ENCODE peak calls at places on chromosomes 1 and 21, in five cellular contexts. O, K, I, B and Y are unnamed samples.

GRCh38 chr1:26276432-26276838 is 3.5 kb upstream of the SH3BGRL3 start:
- DNase-seq in K (no peak), B (no peak), O (no peak), I (no peak), Y (peak)

GRCh38 chr1:1593834-1594601 is 5.9 kb downstream of the FNDC10 start:
- DNase-seq in I (no peak), B (no peak), O (no peak), K (no peak), Y (no peak)

GRCh38 chr1:37691497-37692077 is 729 bp upstream of the CDCA8 start:
- DNase-seq in K (peak), B (no peak), O (peak), I (no peak), Y (peak)

GRCh38 chr21:41121785-41122415 is 46.1 kb upstream of the BACE2 start:
- DNase-seq in O (peak), B (peak), K (peak), I (peak), Y (peak)

GRCh38 chr21:34761758-34762330 is 93.0 kb downstream of the CLIC6 start:
- DNase-seq in O (no peak), B (no peak), K (no peak), I (no peak), Y (no peak)

GRCh38 chr1:172351761-172352161 is 68.7 kb upstream of the C1orf105 start:
- DNase-seq in K (no peak), I (no peak), O (no peak), B (no peak), Y (no peak)

GRCh38 chr21:26461500-26461899 is 111.6 kb downstream of the CYYR1 start:
- DNase-seq in B (no peak), K (no peak), O (no peak), I (no peak), Y (no peak)

GRCh38 chr21:15731243-15731613 is 1.4 kb downstream of the USP25 start:
- DNase-seq in B (no peak), K (peak), O (no peak), I (no peak), Y (peak)

GRCh38 chr1:58979085-58979484 is 195.2 kb upstream of the JUN start:
- DNase-seq in B (no peak), O (no peak), K (no peak), I (no peak), Y (no peak)

GRCh38 chr1:234750922-234751595 is 141.1 kb upstream of the IRF2BP2 start:
- DNase-seq in I (no peak), B (no peak), O (no peak), K (peak), Y (peak)

GRCh38 chr1:166952002-166952746 is 23.2 kb downstream of the ILDR2 start:
- DNase-seq in I (no peak), B (no peak), O (no peak), K (no peak), Y (peak)

GRCh38 chr21:38797470-38797869 is 8.3 kb upstream of the ETS2 start:
- DNase-seq in O (no peak), B (no peak), I (no peak), K (peak), Y (peak)

GRCh38 chr1:159821171-159821867 is 5.4 kb upstream of the SLAMF8 start:
- DNase-seq in I (no peak), K (peak), B (no peak), O (peak), Y (no peak)

GRCh38 chr1:172870901-172871606 is 179.7 kb downstream of the TNFSF18 start:
- DNase-seq in B (no peak), O (no peak), I (no peak), K (no peak), Y (no peak)

GRCh38 chr1:221913351-221913750 is 171.5 kb upstream of the DUSP10 start:
- DNase-seq in K (no peak), O (no peak), B (no peak), I (no peak), Y (no peak)

GRCh38 chr1:51280321-51281096 is 44.4 kb downstream of the RNF11 start:
- DNase-seq in B (no peak), O (no peak), K (peak), I (no peak), Y (no peak)

GRCh38 chr1:93304716-93305138 is 41.0 kb upstream of the DR1 start:
- DNase-seq in K (peak), O (peak), B (peak), I (no peak), Y (peak)

GRCh38 chr1:9280015-9280860 is 12.5 kb upstream of the SPSB1 start:
- DNase-seq in B (no peak), O (no peak), K (peak), I (no peak), Y (peak)

GRCh38 chr1:119542492-119542946 is 35.5 kb downstream of the HSD3B1 start:
- DNase-seq in B (no peak), I (no peak), O (no peak), K (no peak), Y (no peak)

GRCh38 chr1:7827134-7827955 is 25.5 kb downstream of the UTS2 start:
- DNase-seq in B (no peak), O (no peak), I (no peak), K (peak), Y (no peak)

GRCh38 chr1:77538956-77539509 is 143.4 kb downstream of the ZZZ3 start:
- DNase-seq in O (no peak), I (no peak), K (no peak), B (no peak), Y (peak)

GRCh38 chr1:218266356-218266755 is 18.7 kb upstream of the RRP15 start:
- DNase-seq in I (no peak), O (no peak), K (no peak), B (no peak), Y (no peak)

GRCh38 chr1:112002525-112002924 is 13.1 kb upstream of the KCND3 start:
- DNase-seq in K (no peak), O (no peak), B (no peak), I (no peak), Y (no peak)

GRCh38 chr1:221071761-221072160 is 192.5 kb downstream of the HLX start:
- DNase-seq in I (no peak), O (no peak), K (no peak), B (no peak), Y (no peak)

GRCh38 chr1:3283849-3284248 is 170.6 kb upstream of the ARHGEF16 start:
- DNase-seq in K (peak), I (peak), B (no peak), O (peak), Y (peak)

GRCh38 chr1:3237994-3238704 is 169.1 kb downstream of the PRDM16 start:
- DNase-seq in B (no peak), O (no peak), K (no peak), I (no peak), Y (peak)

GRCh38 chr1:243438815-243439214 is 183.0 kb downstream of the SDCCAG8 start:
- DNase-seq in B (no peak), O (no peak), I (no peak), K (no peak), Y (no peak)

GRCh38 chr1:10033359-10033845 is 644 bp downstream of the UBE4B start:
- DNase-seq in B (no peak), K (peak), O (peak), I (no peak), Y (peak)

GRCh38 chr1:110628356-110629105 is 22.4 kb upstream of the KCNA2 start:
- DNase-seq in O (no peak), I (no peak), K (no peak), B (no peak), Y (no peak)

GRCh38 chr21:42409366-42409765 is 5.7 kb downstream of the UBASH3A start:
- DNase-seq in B (no peak), O (no peak), K (no peak), I (no peak), Y (no peak)

GRCh38 chr1:63991685-63992084 is 211.7 kb upstream of the UBE2U start:
- DNase-seq in I (no peak), O (no peak), K (no peak), B (no peak), Y (no peak)

GRCh38 chr1:241639040-241639652 is 1.0 kb downstream of the CHML start:
- DNase-seq in K (peak), I (no peak), O (no peak), B (no peak), Y (no peak)

GRCh38 chr1:40760984-40761383 is 22.6 kb upstream of the KCNQ4 start:
- DNase-seq in O (no peak), I (no peak), B (no peak), K (no peak), Y (no peak)

GRCh38 chr21:33236799-33237198 is 7.1 kb downstream of the IFNAR2 start:
- DNase-seq in I (no peak), B (no peak), K (no peak), O (no peak), Y (no peak)

GRCh38 chr1:217681806-217682205 is 50.7 kb downstream of the SPATA17 start:
- DNase-seq in O (no peak), I (no peak), K (no peak), B (no peak), Y (no peak)

DNA sequence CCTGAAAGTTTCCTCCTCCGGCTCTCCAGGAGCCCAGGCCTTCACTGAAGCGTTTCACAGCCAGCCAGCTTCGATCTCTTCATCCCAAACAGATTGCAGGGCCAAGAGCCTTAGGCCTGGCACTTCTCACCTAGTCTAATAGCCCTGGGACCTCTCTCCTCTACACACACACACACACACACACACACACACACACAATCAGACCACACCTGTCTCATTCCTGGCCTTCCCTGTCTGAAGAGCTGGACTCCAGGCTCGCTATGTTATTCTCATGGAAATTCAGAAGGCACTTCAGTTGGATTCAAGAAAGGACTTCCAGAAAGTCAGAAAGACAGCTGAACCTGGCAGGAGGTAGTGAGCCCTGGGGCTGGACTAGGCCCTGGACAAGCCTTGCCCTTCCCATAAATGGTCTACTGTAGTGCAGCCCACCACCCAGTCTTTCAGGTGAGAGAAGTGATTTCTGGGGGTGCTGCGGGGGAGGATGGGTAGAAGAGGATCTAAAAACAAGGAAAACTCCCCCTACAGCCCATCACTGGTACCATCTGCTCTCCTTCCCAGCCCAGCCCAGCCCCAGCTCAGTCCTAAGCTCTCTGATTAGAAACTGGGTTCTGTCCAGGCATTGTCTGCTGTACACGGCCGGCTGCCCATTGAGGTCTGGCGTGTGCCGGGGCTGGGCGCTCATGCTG is 2.7 kb downstream of the KIF21B start:
- DNase-seq in B (no peak), I (peak), K (peak), O (peak), Y (no peak)
- TF ChIP-seq ATF2 in B (no peak), I (no peak), K (no peak), O (no peak), Y (no peak)

GRCh38 chr1:189432761-189433160 is 1044.9 kb downstream of the BRINP3 start:
- DNase-seq in O (no peak), B (no peak), K (no peak), I (no peak), Y (no peak)
- TF ChIP-seq ATF2 in O (no peak), B (no peak), K (no peak), I (no peak), Y (no peak)

GRCh38 chr1:17539202-17539525 is 334 bp upstream of the ARHGEF10L start:
- DNase-seq in B (no peak), O (no peak), K (no peak), I (no peak), Y (no peak)

GRCh38 chr1:17540255-17541001 is 930 bp downstream of the ARHGEF10L start:
- DNase-seq in I (peak), K (no peak), O (peak), B (no peak), Y (no peak)

GRCh38 chr1:17538428-17539130 is 919 bp upstream of the ARHGEF10L start:
- DNase-seq in B (no peak), K (no peak), I (peak), O (peak), Y (peak)

GRCh38 chr1:17538010-17538409 is 1.5 kb upstream of the ARHGEF10L start:
- DNase-seq in I (no peak), K (no peak), O (no peak), B (no peak), Y (peak)

GRCh38 chr1:17539526-17540254 is at the start of gene ARHGEF10L:
- DNase-seq in K (no peak), B (no peak), I (no peak), O (no peak), Y (no peak)
- TF ChIP-seq ATF2 in K (no peak), B (no peak), I (no peak), O (no peak), Y (no peak)

GRCh38 chr1:67040405-67040804 is 13.5 kb downstream of the SLC35D1 start:
- DNase-seq in I (no peak), O (no peak), K (no peak), B (no peak), Y (no peak)

GRCh38 chr1:67043366-67043765 is 10.6 kb downstream of the SLC35D1 start:
- DNase-seq in O (no peak), B (no peak), K (no peak), I (no peak), Y (no peak)

GRCh38 chr1:67041836-67042503 is 12.0 kb downstream of the SLC35D1 start:
- DNase-seq in O (no peak), K (no peak), I (no peak), B (no peak), Y (no peak)

DNA sequence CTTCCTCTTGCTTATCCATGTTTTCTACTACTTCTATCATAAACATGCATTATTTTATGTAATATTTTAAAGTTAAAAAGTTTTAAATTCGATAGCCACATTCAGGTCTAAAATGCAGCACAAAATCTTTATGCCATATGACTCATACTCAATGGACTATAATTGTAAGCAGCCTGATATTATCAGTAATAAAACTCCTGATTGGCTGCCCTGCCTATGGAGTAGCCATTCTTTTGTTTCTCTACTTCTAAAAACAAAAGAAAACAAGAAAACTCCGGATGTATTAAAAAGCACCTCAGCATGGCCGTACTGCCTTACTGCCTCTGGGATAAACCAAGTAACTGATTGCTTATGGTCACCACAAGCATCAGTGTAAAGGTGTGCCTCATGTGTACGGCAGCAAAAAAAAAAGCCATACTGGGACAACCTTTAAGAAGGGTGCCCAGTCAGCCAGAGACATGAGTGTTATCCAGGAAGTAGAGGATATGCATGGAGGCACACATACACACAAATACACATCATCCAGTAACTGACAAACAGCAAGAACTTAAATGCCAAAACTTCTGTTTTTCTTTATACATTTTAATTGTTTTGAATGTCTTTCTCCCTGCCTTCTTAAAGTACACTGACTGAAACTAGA is 9.2 kb downstream of the SLC35D1 start:
- DNase-seq in O (no peak), K (no peak), I (no peak), B (no peak), Y (no peak)
- TF ChIP-seq ATF2 in O (no peak), K (no peak), I (no peak), B (no peak), Y (no peak)

DNA sequence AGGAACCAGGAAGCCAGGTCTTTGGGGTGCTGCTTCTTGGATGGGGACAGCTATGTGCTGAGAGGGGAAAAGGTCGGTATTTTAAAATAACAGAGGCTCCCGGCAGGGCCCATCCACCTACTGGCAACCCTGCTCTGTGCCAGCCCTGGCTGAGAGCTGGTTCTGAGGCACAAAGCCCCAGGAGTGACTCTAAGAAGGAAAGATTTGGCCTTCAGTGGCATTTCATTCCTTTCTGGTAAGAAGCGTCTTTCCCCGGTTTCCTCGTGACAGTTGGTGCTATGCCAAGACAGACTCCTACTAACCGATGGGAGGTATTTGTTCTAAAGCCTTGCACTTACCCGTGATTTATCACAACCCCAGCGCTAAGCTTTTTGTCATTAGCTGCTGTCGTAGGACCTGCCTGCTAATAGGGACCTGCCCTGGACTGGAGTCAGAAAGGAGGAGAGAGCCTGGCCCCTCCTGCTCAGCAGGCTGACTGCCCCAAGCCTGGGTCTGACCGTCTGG is 123.1 kb upstream of the ADAR start:
- DNase-seq in K (no peak), B (no peak), O (no peak), I (no peak), Y (no peak)
- TF ChIP-seq ATF2 in K (no peak), B (no peak), O (no peak), I (no peak), Y (no peak)

GRCh38 chr1:209413062-209413461 is 170.5 kb upstream of the CAMK1G start:
- DNase-seq in K (no peak), I (no peak), B (no peak), O (no peak), Y (no peak)

GRCh38 chr1:209412566-209412965 is 170.9 kb upstream of the CAMK1G start:
- DNase-seq in K (no peak), B (no peak), I (no peak), O (no peak), Y (no peak)

GRCh38 chr1:209411491-209411929 is 172.0 kb upstream of the CAMK1G start:
- DNase-seq in B (no peak), I (no peak), O (no peak), K (no peak), Y (no peak)

GRCh38 chr1:209409786-209410185 is 173.7 kb upstream of the CAMK1G start:
- DNase-seq in B (no peak), I (no peak), O (no peak), K (no peak), Y (no peak)

GRCh38 chr1:209412036-209412435 is 171.5 kb upstream of the CAMK1G start:
- DNase-seq in I (no peak), K (no peak), O (no peak), B (no peak), Y (no peak)
- TF ChIP-seq ATF2 in I (no peak), K (no peak), O (no peak), B (no peak), Y (no peak)

GRCh38 chr1:156801409-156802121 is 15.1 kb downstream of the SH2D2A start:
- DNase-seq in K (no peak), B (no peak), I (no peak), O (no peak), Y (no peak)
- TF ChIP-seq ATF2 in K (no peak), B (no peak), I (no peak), O (no peak), Y (no peak)